ENCODE peak calls at places on chromosomes 13 and 19, in five cellular contexts. One of them, this sample, is unnamed.

GRCh38 chr19:1626417-1627010 is 21.3 kb upstream of the UQCR11 start:
- DNase-seq in GM12878: no peak
- DNase-seq in K562: no peak
- DNase-seq in H1: no peak
- DNase-seq in HCT116: no peak
- DNase-seq in this sample: no peak

GRCh38 chr13:90623318-90624011 is 724.0 kb upstream of the MIR17HG start:
- DNase-seq in HCT116: no peak
- DNase-seq in K562: no peak
- DNase-seq in GM12878: no peak
- DNase-seq in H1: no peak
- DNase-seq in this sample: no peak

GRCh38 chr19:13137290-13137794 is 12.8 kb downstream of the STX10 start:
- DNase-seq in HCT116: no peak
- DNase-seq in H1: no peak
- DNase-seq in K562: no peak
- DNase-seq in GM12878: no peak
- DNase-seq in this sample: no peak

GRCh38 chr13:57624565-57625435 is 6.7 kb upstream of the PCDH17 start:
- DNase-seq in H1: no peak
- DNase-seq in GM12878: no peak
- DNase-seq in K562: peak; percentile 12
- DNase-seq in HCT116: no peak
- DNase-seq in this sample: peak; percentile 56

GRCh38 chr13:95222733-95223018 is 78.6 kb downstream of the ABCC4 start:
- DNase-seq in K562: no peak
- DNase-seq in HCT116: no peak
- DNase-seq in H1: peak; percentile 27
- DNase-seq in GM12878: no peak
- DNase-seq in this sample: no peak

GRCh38 chr19:36009220-36009619 is 607 bp upstream of the SYNE4 start:
- DNase-seq in H1: peak; percentile 82
- DNase-seq in K562: no peak
- DNase-seq in GM12878: no peak
- DNase-seq in HCT116: no peak
- DNase-seq in this sample: no peak

GRCh38 chr13:76856141-76856571 is 30.0 kb downstream of the KCTD12 start:
- DNase-seq in H1: no peak
- DNase-seq in HCT116: no peak
- DNase-seq in K562: no peak
- DNase-seq in GM12878: no peak
- DNase-seq in this sample: no peak

GRCh38 chr13:69274231-69274630 is 833.4 kb upstream of the ATXN8OS start:
- DNase-seq in HCT116: no peak
- DNase-seq in GM12878: no peak
- DNase-seq in H1: no peak
- DNase-seq in K562: no peak
- DNase-seq in this sample: no peak

GRCh38 chr19:40284501-40285352 is at the start of gene AKT2:
- DNase-seq in GM12878: peak; percentile 48
- DNase-seq in HCT116: no peak
- DNase-seq in H1: peak; percentile 98
- DNase-seq in K562: peak; percentile 95
- DNase-seq in this sample: no peak

GRCh38 chr13:51156666-51157065 is 45.6 kb upstream of the C13orf42 start:
- DNase-seq in HCT116: no peak
- DNase-seq in H1: peak; percentile 37
- DNase-seq in K562: no peak
- DNase-seq in GM12878: no peak
- DNase-seq in this sample: no peak

GRCh38 chr13:95254341-95254740 is 46.9 kb downstream of the ABCC4 start:
- DNase-seq in K562: no peak
- DNase-seq in H1: no peak
- DNase-seq in GM12878: no peak
- DNase-seq in HCT116: peak; percentile 56
- DNase-seq in this sample: no peak

GRCh38 chr19:10419646-10420443 is 493 bp upstream of the PDE4A start:
- DNase-seq in GM12878: no peak
- DNase-seq in H1: peak; percentile 92
- DNase-seq in HCT116: peak; percentile 84
- DNase-seq in K562: peak; percentile 93
- DNase-seq in this sample: no peak

GRCh38 chr13:33172400-33172799 is 113.2 kb downstream of the STARD13 start:
- DNase-seq in K562: no peak
- DNase-seq in GM12878: no peak
- DNase-seq in H1: no peak
- DNase-seq in HCT116: no peak
- DNase-seq in this sample: no peak

GRCh38 chr13:39353988-39354387 is 249.0 kb downstream of the LHFPL6 start:
- DNase-seq in K562: no peak
- DNase-seq in GM12878: no peak
- DNase-seq in H1: no peak
- DNase-seq in HCT116: no peak
- DNase-seq in this sample: no peak

GRCh38 chr13:98839826-98840769 is 87.6 kb upstream of the SLC15A1 start:
- DNase-seq in HCT116: peak; percentile 35
- DNase-seq in GM12878: no peak
- DNase-seq in K562: peak; percentile 41
- DNase-seq in H1: peak; percentile 76
- DNase-seq in this sample: peak; percentile 46

GRCh38 chr13:22469421-22469820 is 711.4 kb upstream of the SGCG start:
- DNase-seq in HCT116: no peak
- DNase-seq in K562: no peak
- DNase-seq in GM12878: no peak
- DNase-seq in H1: no peak
- DNase-seq in this sample: no peak

GRCh38 chr13:32585625-32586021 is 629 bp upstream of the PDS5B start:
- DNase-seq in H1: no peak
- DNase-seq in HCT116: no peak
- DNase-seq in GM12878: no peak
- DNase-seq in K562: no peak
- DNase-seq in this sample: no peak

GRCh38 chr19:42282036-42282762 is 13.1 kb downstream of the CIC start:
- DNase-seq in HCT116: no peak
- DNase-seq in K562: no peak
- DNase-seq in H1: peak; percentile 68
- DNase-seq in GM12878: no peak
- DNase-seq in this sample: no peak

GRCh38 chr19:13064092-13064489 is 38.6 kb downstream of the LYL1 start:
- DNase-seq in K562: no peak
- DNase-seq in H1: no peak
- DNase-seq in GM12878: no peak
- DNase-seq in HCT116: no peak
- DNase-seq in this sample: no peak

GRCh38 chr19:23777216-23777615 is 18.5 kb upstream of the ZNF681 start:
- DNase-seq in K562: no peak
- DNase-seq in GM12878: no peak
- DNase-seq in H1: no peak
- DNase-seq in HCT116: no peak
- DNase-seq in this sample: no peak

GRCh38 chr13:28401303-28402056 is 93.4 kb downstream of the FLT1 start:
- DNase-seq in GM12878: peak; percentile 62
- DNase-seq in HCT116: no peak
- DNase-seq in H1: no peak
- DNase-seq in K562: no peak
- DNase-seq in this sample: no peak

GRCh38 chr13:98032168-98032567 is 78.7 kb downstream of the IPO5 start:
- DNase-seq in K562: no peak
- DNase-seq in H1: no peak
- DNase-seq in HCT116: no peak
- DNase-seq in GM12878: no peak
- DNase-seq in this sample: no peak

GRCh38 chr13:94234766-94235165 is 244.7 kb downstream of the DCT start:
- DNase-seq in K562: no peak
- DNase-seq in H1: no peak
- DNase-seq in HCT116: no peak
- DNase-seq in GM12878: no peak
- DNase-seq in this sample: no peak

GRCh38 chr19:33864311-33864850 is 67.7 kb downstream of the KCTD15 start:
- DNase-seq in H1: no peak
- DNase-seq in GM12878: no peak
- DNase-seq in HCT116: no peak
- DNase-seq in K562: no peak
- DNase-seq in this sample: no peak
- TF ChIP-seq CEBPB in H1: no peak
- TF ChIP-seq CEBPB in GM12878: no peak
- TF ChIP-seq CEBPB in HCT116: no peak
- TF ChIP-seq CEBPB in K562: no peak
- TF ChIP-seq CEBPB in this sample: no peak

GRCh38 chr19:14686411-14686810 is 3.4 kb upstream of the ZNF333 start:
- DNase-seq in H1: no peak
- DNase-seq in HCT116: peak; percentile 29
- DNase-seq in GM12878: no peak
- DNase-seq in K562: no peak
- DNase-seq in this sample: peak; percentile 8
- H3K79me2 ChIP-seq in H1: no peaks in the 10 kb centered on the region
- H3K79me2 ChIP-seq in HCT116: no peaks in the 10 kb centered on the region
- H3K79me2 ChIP-seq in GM12878: no peaks in the 10 kb centered on the region
- H3K79me2 ChIP-seq in K562: peaks cover 6% of the 10 kb centered on the region
- H3K79me2 ChIP-seq in this sample: no peaks in the 10 kb centered on the region

DNA sequence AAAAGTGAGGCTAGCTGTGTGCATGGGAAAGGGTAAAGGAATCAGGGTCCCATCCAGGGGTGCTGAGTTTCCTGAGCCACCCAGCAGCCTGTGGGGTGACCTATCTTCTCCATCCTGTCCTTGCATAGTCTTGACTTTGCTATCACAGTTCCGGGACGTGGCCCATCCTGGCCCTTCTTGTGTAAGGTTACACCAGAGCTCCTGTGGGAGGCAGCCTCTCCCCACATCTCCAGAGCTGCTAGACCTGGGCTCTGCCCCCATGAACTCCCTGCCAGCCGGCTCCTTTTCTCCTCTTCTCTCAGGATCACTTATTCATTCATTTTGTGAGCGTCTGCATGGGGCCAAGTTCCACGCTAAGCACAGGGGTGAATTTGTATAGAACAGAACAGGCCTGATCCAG is 238.9 kb downstream of the TSHZ3 start:
- DNase-seq in GM12878: no peak
- DNase-seq in K562: no peak
- DNase-seq in HCT116: no peak
- DNase-seq in H1: peak; percentile 48
- DNase-seq in this sample: no peak
- TF ChIP-seq CEBPB in GM12878: no peak
- TF ChIP-seq CEBPB in K562: no peak
- TF ChIP-seq CEBPB in HCT116: no peak
- TF ChIP-seq CEBPB in H1: no peak
- TF ChIP-seq CEBPB in this sample: no peak

GRCh38 chr19:4662812-4663211 is 7.3 kb downstream of the MYDGF start:
- DNase-seq in H1: no peak
- DNase-seq in K562: no peak
- DNase-seq in GM12878: no peak
- DNase-seq in HCT116: no peak
- DNase-seq in this sample: no peak
- H3K79me2 ChIP-seq in H1: no peaks in the 10 kb centered on the region
- H3K79me2 ChIP-seq in K562: peaks cover 8% of the 10 kb centered on the region
- H3K79me2 ChIP-seq in GM12878: no peaks in the 10 kb centered on the region
- H3K79me2 ChIP-seq in HCT116: peaks cover 17% of the 10 kb centered on the region
- H3K79me2 ChIP-seq in this sample: peaks cover 7% of the 10 kb centered on the region